ENCODE peak calls at places on chromosomes 12 and 14, in four cellular contexts. F is HepG2, N is K562, T is GM12878. W is an unnamed sample.

GRCh38 chr12:56154246-56154771 is 1.9 kb downstream of the MYL6B start:
- DNase-seq in N (no peak), F (no peak), T (no peak), W (no peak)

GRCh38 chr14:68282479-68283377 is 463.1 kb downstream of the RAD51B start:
- DNase-seq in F (peak), T (peak), N (no peak), W (no peak)

GRCh38 chr12:19847294-19848059 is 408.2 kb downstream of the AEBP2 start:
- DNase-seq in F (no peak), T (no peak), N (no peak), W (no peak)

GRCh38 chr12:56224102-56224701 is at the start of gene NABP2:
- DNase-seq in N (peak), F (peak), T (peak), W (peak)

GRCh38 chr14:96592591-96593388 is 90.6 kb downstream of the PAPOLA start:
- DNase-seq in T (no peak), F (peak), N (peak), W (peak)

GRCh38 chr14:91114079-91115065 is 499 bp downstream of the DGLUCY start:
- DNase-seq in T (peak), N (peak), F (peak), W (peak)

GRCh38 chr14:56754966-56755365 is 55.3 kb downstream of the OTX2 start:
- DNase-seq in T (no peak), F (no peak), N (no peak), W (no peak)

GRCh38 chr14:103625361-103626095 is 3.5 kb upstream of the KLC1 start:
- DNase-seq in N (no peak), F (no peak), T (no peak), W (no peak)

GRCh38 chr12:15882055-15882971 is at the start of gene STRAP:
- DNase-seq in N (peak), T (peak), F (peak), W (peak)

GRCh38 chr12:126157575-126157966 is 1092.3 kb downstream of the AACS start:
- DNase-seq in T (no peak), F (no peak), N (no peak), W (no peak)

GRCh38 chr14:22412936-22413411 is 176.1 kb downstream of the DAD1 start:
- DNase-seq in F (no peak), T (no peak), N (no peak), W (no peak)

DNA sequence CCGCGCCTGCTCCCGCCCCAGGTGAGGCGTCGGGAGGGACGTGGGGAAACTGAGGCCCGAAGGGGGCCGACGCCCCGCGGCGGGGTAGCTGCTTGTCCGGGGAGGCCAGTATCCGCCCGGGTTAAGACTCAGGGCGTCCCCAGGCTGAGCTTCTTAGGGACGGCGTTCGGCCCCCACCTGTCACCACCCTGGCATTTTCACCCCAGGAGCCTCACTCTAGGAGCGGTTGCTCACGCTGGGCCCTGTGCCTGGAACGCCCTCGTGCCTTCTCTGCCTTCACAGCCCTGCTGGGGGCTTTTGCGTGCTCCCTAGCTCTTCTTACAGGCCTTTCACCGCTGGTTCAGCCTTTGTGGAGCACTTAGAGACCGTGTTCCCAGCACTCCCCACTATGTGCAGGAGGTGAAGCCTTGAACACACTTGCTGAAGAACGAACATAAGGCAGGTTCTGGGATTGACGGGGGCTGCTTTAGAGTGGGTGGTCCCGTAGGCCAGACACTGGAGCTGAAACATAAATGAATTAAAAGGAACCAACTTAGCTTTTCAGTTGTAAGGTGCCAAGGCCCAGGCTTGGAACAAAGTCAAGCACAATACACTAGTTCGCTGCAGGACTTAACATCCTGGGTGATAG is 601 bp downstream of the ZNF839 start:
- DNase-seq in F (no peak), N (peak), T (no peak), W (no peak)
- TF ChIP-seq ETV6 in F (no peak), N (no peak), T (no peak), W (no peak)

GRCh38 chr14:24984846-24985589 is 64.9 kb downstream of the STXBP6 start:
- DNase-seq in T (no peak), N (peak), F (no peak), W (no peak)
- TF ChIP-seq ETV6 in T (no peak), N (no peak), F (no peak), W (no peak)

GRCh38 chr14:54782803-54783659 is 119.6 kb downstream of the GCH1 start:
- DNase-seq in T (no peak), F (peak), N (no peak), W (peak)
- TF ChIP-seq ETV6 in T (peak), F (no peak), N (no peak), W (no peak)

DNA sequence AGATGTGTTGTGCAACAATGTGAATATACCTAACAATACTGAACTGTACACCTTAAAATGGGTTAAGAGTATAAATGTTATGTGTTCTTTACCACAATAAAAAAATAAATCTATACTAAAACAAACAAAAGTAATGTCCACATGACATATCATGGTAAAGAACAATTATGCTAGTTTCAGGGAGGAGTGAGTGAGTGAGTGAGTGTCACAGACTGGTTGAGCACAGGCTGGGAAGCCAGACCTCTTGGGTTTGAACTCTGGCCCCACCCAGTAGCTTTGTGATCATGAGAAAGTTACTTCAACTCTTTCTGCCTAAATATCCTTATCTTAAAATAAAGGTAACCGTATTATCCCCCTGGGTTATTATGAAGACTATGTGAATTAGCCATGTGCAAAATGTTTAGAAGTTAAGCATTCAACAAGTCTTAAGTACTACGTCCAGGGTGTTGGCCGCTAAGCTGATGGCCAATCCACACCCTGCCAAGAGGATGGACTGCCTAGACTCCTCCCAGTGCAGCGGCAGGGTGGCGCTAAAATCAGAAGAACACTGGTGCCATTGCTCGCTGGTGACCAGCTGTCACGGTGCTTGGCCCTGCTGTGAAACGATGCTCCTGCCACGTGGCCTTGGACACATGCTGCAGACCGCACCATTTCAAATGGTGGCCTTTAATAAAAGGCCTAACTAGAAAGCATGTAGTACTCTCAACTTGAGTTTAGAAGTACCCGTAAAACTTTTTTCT is 7.3 kb downstream of the SLC2A13 start:
- DNase-seq in N (no peak), T (no peak), F (no peak), W (no peak)
- TF ChIP-seq ETV6 in N (no peak), T (no peak), F (no peak), W (no peak)

GRCh38 chr12:71849109-71849851 is 9.7 kb downstream of the TBC1D15 start:
- DNase-seq in N (no peak), F (no peak), T (no peak), W (no peak)
- TF ChIP-seq ETV6 in N (no peak), F (no peak), T (no peak), W (no peak)

DNA sequence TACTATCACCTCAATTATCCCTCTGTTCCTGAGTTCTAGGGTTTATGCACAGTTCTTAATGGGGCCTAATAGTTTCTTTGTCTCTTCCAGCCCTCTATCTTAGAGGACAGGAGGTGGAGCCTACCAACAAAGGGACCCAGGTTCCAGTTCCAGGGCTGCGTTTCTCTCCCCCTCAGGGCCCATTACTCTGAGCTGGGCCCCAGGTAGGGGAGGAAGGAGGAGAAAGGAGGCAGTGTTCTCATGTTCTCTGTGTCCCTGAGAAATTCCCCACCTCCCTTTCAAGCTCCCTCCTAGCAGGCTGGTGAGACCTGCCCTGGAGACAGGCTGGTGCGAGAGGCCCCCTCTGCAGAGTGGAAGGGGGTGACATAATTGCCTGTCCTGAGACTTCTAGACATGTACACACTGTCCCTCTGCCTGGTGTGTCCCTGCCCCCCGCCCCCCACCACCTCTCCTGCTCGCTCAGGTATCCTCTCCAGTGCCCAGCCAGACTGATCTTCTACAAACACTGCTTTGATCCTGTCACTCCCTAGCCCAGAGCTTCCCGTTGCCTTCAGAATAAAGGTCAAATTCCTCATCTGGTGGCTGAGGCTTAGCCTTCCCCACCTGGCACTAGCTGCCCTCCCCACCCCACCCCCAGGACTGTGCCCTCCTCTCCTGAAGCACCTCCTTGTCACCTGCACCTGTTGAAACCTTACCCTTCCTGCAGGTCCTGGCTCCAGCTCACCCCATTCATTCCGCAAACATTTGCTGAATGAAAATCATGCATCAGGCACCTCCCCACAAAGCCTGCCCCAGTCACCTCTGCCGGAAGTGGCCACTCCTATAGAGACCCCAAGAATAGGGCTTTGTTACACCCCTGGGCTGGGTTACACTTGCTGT is 21.1 kb upstream of the KRT8 start:
- DNase-seq in N (no peak), T (no peak), F (peak), W (no peak)
- TF ChIP-seq ETV6 in N (no peak), T (no peak), F (no peak), W (no peak)

DNA sequence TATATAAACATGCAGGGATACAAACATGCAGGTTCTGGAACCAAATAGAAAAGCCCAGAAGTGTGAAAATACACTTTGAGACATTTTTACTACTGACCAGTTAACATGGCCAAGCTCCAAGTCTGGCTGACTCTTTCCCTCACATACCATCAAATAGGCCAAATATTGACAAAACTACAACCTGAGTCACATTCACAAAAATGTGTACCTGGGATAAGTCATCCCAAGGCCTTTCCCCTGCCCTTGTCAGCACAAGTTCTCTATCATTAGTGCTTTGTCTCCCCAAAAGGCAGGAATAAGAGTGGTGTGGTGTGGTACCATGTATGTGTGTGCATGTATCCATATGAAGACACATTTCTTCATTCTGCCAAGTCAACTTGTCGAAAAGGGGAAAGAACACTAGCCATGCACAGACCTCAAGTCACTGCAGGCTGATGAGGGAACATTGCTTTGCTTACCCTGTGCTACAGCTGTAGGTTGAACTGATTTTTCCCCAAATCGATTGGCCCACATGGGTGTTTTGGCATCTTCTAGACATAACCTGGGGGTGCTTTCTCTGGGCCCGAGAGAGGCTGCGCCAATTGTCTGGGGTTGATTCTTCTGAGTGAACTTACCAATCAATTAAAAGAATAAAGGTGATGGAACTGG is 14.9 kb downstream of the HOXC4 start:
- DNase-seq in T (no peak), F (no peak), N (no peak), W (no peak)
- TF ChIP-seq ETV6 in T (no peak), F (no peak), N (no peak), W (no peak)

W was measured in WTC11.